ENCODE peak calls at places on chromosome 6, in nine cellular contexts. S, R, U, N, P, D, G, O and L are unnamed samples.

GRCh38 chr6:165835410-165835851 is 172.4 kb upstream of the PDE10A start:
- DNase-seq in S (no peak), R (no peak), U (peak; percentile 51), N (peak; percentile 34), P (no peak), D (no peak), G (no peak), O (no peak), L (no peak)

GRCh38 chr6:51702851-51703250 is 384.6 kb downstream of the PKHD1 start:
- DNase-seq in S (no peak), R (no peak), U (no peak), N (no peak), P (no peak), D (no peak), G (no peak), O (no peak), L (no peak)

GRCh38 chr6:53309059-53309896 is 39.5 kb downstream of the ELOVL5 start:
- DNase-seq in S (peak; percentile 56), R (peak; percentile 41), U (peak; percentile 38), N (no peak), P (no peak), D (no peak), G (peak; percentile 39), O (no peak), L (no peak)

GRCh38 chr6:131862486-131862885 is 54.7 kb downstream of the ENPP1 start:
- DNase-seq in S (no peak), R (no peak), U (no peak), N (no peak), P (no peak), D (no peak), G (no peak), O (no peak), L (no peak)

GRCh38 chr6:135438907-135439535 is 58.5 kb downstream of the AHI1 start:
- DNase-seq in S (peak; percentile 30), R (no peak), U (no peak), N (no peak), P (no peak), D (no peak), G (peak; percentile 33), O (no peak), L (no peak)

GRCh38 chr6:96246563-96246962 is 230.8 kb downstream of the FUT9 start:
- DNase-seq in S (no peak), R (no peak), U (no peak), N (no peak), P (no peak), D (no peak), G (no peak), O (no peak), L (no peak)

GRCh38 chr6:163036251-163036650 is 308.5 kb downstream of the PACRG start:
- DNase-seq in S (no peak), R (no peak), U (no peak), N (no peak), P (no peak), D (no peak), G (no peak), O (no peak), L (no peak)

GRCh38 chr6:81890846-81891245 is 138.4 kb upstream of the TENT5A start:
- DNase-seq in S (no peak), R (no peak), U (no peak), N (no peak), P (no peak), D (no peak), G (no peak), O (no peak), L (no peak)

GRCh38 chr6:44224154-44224977 is 971 bp downstream of the SLC29A1 start:
- DNase-seq in S (no peak), R (no peak), U (no peak), N (no peak), P (no peak), D (peak; percentile 75), G (peak; percentile 41), O (no peak), L (no peak)

GRCh38 chr6:98904096-98904495 is 43.6 kb downstream of the FBXL4 start:
- DNase-seq in S (no peak), R (no peak), U (no peak), N (no peak), P (no peak), D (no peak), G (no peak), O (no peak), L (no peak)

GRCh38 chr6:170449231-170449630 is 103.9 kb downstream of the PSMB1 start:
- DNase-seq in S (no peak), R (no peak), U (no peak), N (no peak), P (no peak), D (no peak), G (no peak), O (no peak), L (no peak)

GRCh38 chr6:51028271-51028670 is 209.6 kb downstream of the TFAP2B start:
- DNase-seq in S (peak; percentile 46), R (no peak), U (no peak), N (no peak), P (no peak), D (no peak), G (no peak), O (no peak), L (no peak)

GRCh38 chr6:85241515-85241914 is 208.4 kb upstream of the NT5E start:
- DNase-seq in S (no peak), R (no peak), U (no peak), N (no peak), P (no peak), D (no peak), G (no peak), O (no peak), L (no peak)

GRCh38 chr6:87444362-87444761 is 28.4 kb upstream of the SLC35A1 start:
- DNase-seq in S (peak; percentile 23), R (no peak), U (no peak), N (no peak), P (no peak), D (no peak), G (no peak), O (no peak), L (no peak)

GRCh38 chr6:56977192-56977591 is 22.3 kb downstream of the BEND6 start:
- DNase-seq in S (no peak), R (no peak), U (no peak), N (no peak), P (no peak), D (no peak), G (no peak), O (no peak), L (no peak)

DNA sequence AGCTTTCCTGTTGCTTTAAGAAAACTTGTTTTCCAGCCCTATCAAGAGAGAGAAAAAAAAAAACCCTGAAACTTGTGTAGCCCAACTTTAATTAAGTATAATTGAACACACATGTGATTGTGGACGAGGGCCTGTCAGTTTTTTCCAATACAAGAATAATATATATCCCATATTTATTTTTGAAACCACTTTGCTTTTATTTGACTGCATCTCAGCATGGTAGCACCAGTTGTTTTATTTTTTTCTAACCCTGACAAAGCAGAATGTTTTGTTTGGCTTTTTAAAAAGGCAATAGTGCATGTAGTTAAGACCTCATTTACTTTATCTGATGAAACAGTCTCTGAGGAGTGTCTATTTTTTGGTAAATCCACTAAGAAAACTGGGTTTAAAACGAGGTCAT is 257.7 kb downstream of the CDKAL1 start:
- DNase-seq in S (no peak), R (no peak), U (no peak), N (no peak), P (no peak), D (no peak), G (no peak), O (no peak), L (no peak)
- TF ChIP-seq EP300 in S (no peak), R (no peak), U (no peak), N (no peak), P (no peak), D (no peak), G (no peak), O (no peak), L (no peak)

GRCh38 chr6:31308050-31308844 is 36.4 kb upstream of the HLA-C start:
- DNase-seq in S (no peak), R (peak; percentile 10), U (peak; percentile 61), N (peak; percentile 13), P (peak; percentile 84), D (peak; percentile 62), G (peak; percentile 78), O (no peak), L (no peak)

GRCh38 chr6:31307669-31308049 is 35.8 kb upstream of the HLA-C start:
- DNase-seq in S (no peak), R (no peak), U (no peak), N (no peak), P (no peak), D (no peak), G (no peak), O (no peak), L (no peak)

GRCh38 chr6:31300797-31301196 is 28.9 kb upstream of the HLA-C start:
- DNase-seq in S (no peak), R (no peak), U (no peak), N (no peak), P (no peak), D (no peak), G (no peak), O (no peak), L (no peak)

GRCh38 chr6:31305674-31306219 is 33.9 kb upstream of the HLA-C start:
- DNase-seq in S (no peak), R (no peak), U (no peak), N (no peak), P (no peak), D (no peak), G (no peak), O (no peak), L (no peak)

GRCh38 chr6:31304683-31305082 is 32.8 kb upstream of the HLA-C start:
- DNase-seq in S (no peak), R (no peak), U (no peak), N (no peak), P (no peak), D (no peak), G (no peak), O (no peak), L (no peak)
- H3K4me1 ChIP-seq in S (peaks cover 11% of the 10 kb centered on the region), R (no peaks in the 10 kb centered on the region), U (peaks cover 9% of the 10 kb centered on the region), N (no peaks in the 10 kb centered on the region), P (peaks cover 2% of the 10 kb centered on the region), D (peaks cover 11% of the 10 kb centered on the region), G (peaks cover 15% of the 10 kb centered on the region), O (peaks cover 12% of the 10 kb centered on the region), L (no peaks in the 10 kb centered on the region)

DNA sequence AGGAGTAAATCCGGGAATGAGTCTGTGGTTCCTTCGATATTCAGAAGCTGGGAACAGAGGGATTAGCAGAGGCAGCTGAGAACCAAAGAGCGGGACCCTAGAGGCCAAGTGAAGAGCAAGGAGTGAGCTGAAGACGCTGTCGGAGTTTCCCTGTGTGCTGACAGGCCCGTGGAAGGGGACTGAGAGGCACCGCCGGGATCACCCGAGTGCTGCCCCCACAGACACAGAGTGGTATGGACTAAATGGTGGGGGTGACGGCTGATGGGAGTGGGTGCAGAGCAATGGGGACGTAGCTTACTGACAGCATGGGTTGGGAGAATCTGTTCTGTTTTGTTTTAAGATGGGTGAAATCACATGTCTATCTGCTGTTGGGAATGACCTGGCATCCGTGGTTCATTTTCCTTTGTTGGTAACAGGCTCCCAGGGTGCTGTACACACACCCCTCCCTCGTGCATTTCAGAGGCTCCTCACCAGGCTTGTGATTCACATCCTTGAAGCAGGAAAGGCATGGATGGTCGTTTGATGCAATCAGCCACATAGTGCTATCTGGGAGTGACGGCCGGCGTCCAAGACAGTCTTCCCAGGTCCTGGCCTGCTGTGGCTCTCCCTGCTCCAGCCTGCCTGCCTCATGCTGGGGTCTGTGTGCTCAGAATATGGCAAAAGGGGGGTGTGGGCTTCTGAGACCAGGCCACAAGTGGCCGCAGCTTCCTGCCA is 97.4 kb downstream of the THBS2 start:
- DNase-seq in S (no peak), R (no peak), U (peak; percentile 7), N (no peak), P (no peak), D (no peak), G (peak; percentile 5), O (peak; percentile 42), L (no peak)
- TF ChIP-seq EP300 in S (no peak), R (no peak), U (no peak), N (no peak), P (no peak), D (no peak), G (no peak), O (no peak), L (no peak)

GRCh38 chr6:89650579-89650978 is 12.0 kb upstream of the LYRM2 start:
- DNase-seq in S (no peak), R (no peak), U (no peak), N (no peak), P (no peak), D (no peak), G (no peak), O (no peak), L (no peak)
- H3K4me1 ChIP-seq in S (no peaks in the 10 kb centered on the region), R (no peaks in the 10 kb centered on the region), U (no peaks in the 10 kb centered on the region), N (no peaks in the 10 kb centered on the region), P (no peaks in the 10 kb centered on the region), D (no peaks in the 10 kb centered on the region), G (no peaks in the 10 kb centered on the region), O (no peaks in the 10 kb centered on the region), L (no peaks in the 10 kb centered on the region)